ENCODE peak calls at places on chromosome 18, in ten cellular contexts. One of them, this sample, is unnamed.

GRCh38 chr18:30451976-30452375 is 590.6 kb downstream of the DSC3 start:
- DNase-seq in hepatocyte: no peak
- DNase-seq in IMR-90: no peak
- DNase-seq in astrocyte: peak; percentile 24
- DNase-seq in K562: no peak
- DNase-seq in spleen: no peak
- DNase-seq in CD4-positive, alpha-beta memory T cell: no peak
- DNase-seq in neuronal stem cell: no peak
- DNase-seq in Panc1: no peak
- DNase-seq in right cardiac atrium: no peak
- DNase-seq in this sample: no peak

GRCh38 chr18:6598657-6599056 is 130.9 kb upstream of the ARHGAP28 start:
- DNase-seq in CD4-positive, alpha-beta memory T cell: no peak
- DNase-seq in neuronal stem cell: no peak
- DNase-seq in right cardiac atrium: no peak
- DNase-seq in hepatocyte: no peak
- DNase-seq in K562: no peak
- DNase-seq in astrocyte: no peak
- DNase-seq in Panc1: no peak
- DNase-seq in IMR-90: no peak
- DNase-seq in spleen: no peak
- DNase-seq in this sample: no peak

GRCh38 chr18:21853020-21853419 is 112.4 kb downstream of the MIB1 start:
- DNase-seq in neuronal stem cell: no peak
- DNase-seq in Panc1: no peak
- DNase-seq in K562: no peak
- DNase-seq in IMR-90: peak; percentile 63
- DNase-seq in CD4-positive, alpha-beta memory T cell: no peak
- DNase-seq in astrocyte: peak; percentile 13
- DNase-seq in hepatocyte: no peak
- DNase-seq in spleen: no peak
- DNase-seq in right cardiac atrium: no peak
- DNase-seq in this sample: no peak

GRCh38 chr18:13382990-13383821 is 164.6 kb downstream of the LDLRAD4 start:
- DNase-seq in CD4-positive, alpha-beta memory T cell: peak; percentile 28
- DNase-seq in spleen: no peak
- DNase-seq in right cardiac atrium: no peak
- DNase-seq in Panc1: no peak
- DNase-seq in neuronal stem cell: no peak
- DNase-seq in IMR-90: no peak
- DNase-seq in hepatocyte: no peak
- DNase-seq in K562: no peak
- DNase-seq in astrocyte: no peak
- DNase-seq in this sample: peak; percentile 43

GRCh38 chr18:33169218-33169617 is 271.3 kb downstream of the CCDC178 start:
- DNase-seq in neuronal stem cell: no peak
- DNase-seq in right cardiac atrium: no peak
- DNase-seq in spleen: no peak
- DNase-seq in IMR-90: no peak
- DNase-seq in K562: no peak
- DNase-seq in Panc1: no peak
- DNase-seq in CD4-positive, alpha-beta memory T cell: no peak
- DNase-seq in hepatocyte: no peak
- DNase-seq in astrocyte: no peak
- DNase-seq in this sample: no peak

GRCh38 chr18:79609021-79609461 is 70.6 kb upstream of the CTDP1 start:
- DNase-seq in CD4-positive, alpha-beta memory T cell: no peak
- DNase-seq in neuronal stem cell: no peak
- DNase-seq in right cardiac atrium: no peak
- DNase-seq in astrocyte: no peak
- DNase-seq in K562: no peak
- DNase-seq in spleen: peak; percentile 37
- DNase-seq in IMR-90: no peak
- DNase-seq in Panc1: no peak
- DNase-seq in hepatocyte: no peak
- DNase-seq in this sample: no peak

GRCh38 chr18:12659904-12660605 is 2.1 kb upstream of the SPIRE1 start:
- DNase-seq in neuronal stem cell: peak; percentile 45
- DNase-seq in IMR-90: peak; percentile 70
- DNase-seq in CD4-positive, alpha-beta memory T cell: peak; percentile 58
- DNase-seq in spleen: no peak
- DNase-seq in Panc1: no peak
- DNase-seq in astrocyte: peak; percentile 63
- DNase-seq in right cardiac atrium: no peak
- DNase-seq in K562: peak; percentile 66
- DNase-seq in hepatocyte: peak; percentile 75
- DNase-seq in this sample: no peak

GRCh38 chr18:66271927-66272326 is 332.0 kb downstream of the CDH19 start:
- DNase-seq in right cardiac atrium: no peak
- DNase-seq in astrocyte: no peak
- DNase-seq in neuronal stem cell: no peak
- DNase-seq in hepatocyte: no peak
- DNase-seq in K562: no peak
- DNase-seq in CD4-positive, alpha-beta memory T cell: no peak
- DNase-seq in Panc1: no peak
- DNase-seq in spleen: no peak
- DNase-seq in IMR-90: no peak
- DNase-seq in this sample: no peak

GRCh38 chr18:8730080-8730827 is 24.9 kb downstream of the MTCL1 start:
- DNase-seq in Panc1: no peak
- DNase-seq in CD4-positive, alpha-beta memory T cell: no peak
- DNase-seq in spleen: no peak
- DNase-seq in K562: peak; percentile 84
- DNase-seq in IMR-90: peak; percentile 94
- DNase-seq in astrocyte: peak; percentile 96
- DNase-seq in right cardiac atrium: peak; percentile 83
- DNase-seq in hepatocyte: peak; percentile 76
- DNase-seq in neuronal stem cell: no peak
- DNase-seq in this sample: no peak

GRCh38 chr18:34821669-34822210 is 111.6 kb downstream of the DTNA start:
- DNase-seq in IMR-90: peak; percentile 70
- DNase-seq in Panc1: no peak
- DNase-seq in astrocyte: no peak
- DNase-seq in CD4-positive, alpha-beta memory T cell: no peak
- DNase-seq in right cardiac atrium: no peak
- DNase-seq in hepatocyte: no peak
- DNase-seq in K562: no peak
- DNase-seq in neuronal stem cell: no peak
- DNase-seq in spleen: no peak
- DNase-seq in this sample: no peak
- H3K4me1 ChIP-seq in IMR-90: peaks cover 8% of the 10 kb centered on the region
- H3K4me1 ChIP-seq in Panc1: no peaks in the 10 kb centered on the region
- H3K4me1 ChIP-seq in astrocyte: no peaks in the 10 kb centered on the region
- H3K4me1 ChIP-seq in CD4-positive, alpha-beta memory T cell: no peaks in the 10 kb centered on the region
- H3K4me1 ChIP-seq in right cardiac atrium: no peaks in the 10 kb centered on the region
- H3K4me1 ChIP-seq in hepatocyte: no peaks in the 10 kb centered on the region
- H3K4me1 ChIP-seq in K562: no peaks in the 10 kb centered on the region
- H3K4me1 ChIP-seq in neuronal stem cell: peaks cover 4% of the 10 kb centered on the region
- H3K4me1 ChIP-seq in spleen: no peaks in the 10 kb centered on the region
- H3K4me1 ChIP-seq in this sample: no peaks in the 10 kb centered on the region

DNA sequence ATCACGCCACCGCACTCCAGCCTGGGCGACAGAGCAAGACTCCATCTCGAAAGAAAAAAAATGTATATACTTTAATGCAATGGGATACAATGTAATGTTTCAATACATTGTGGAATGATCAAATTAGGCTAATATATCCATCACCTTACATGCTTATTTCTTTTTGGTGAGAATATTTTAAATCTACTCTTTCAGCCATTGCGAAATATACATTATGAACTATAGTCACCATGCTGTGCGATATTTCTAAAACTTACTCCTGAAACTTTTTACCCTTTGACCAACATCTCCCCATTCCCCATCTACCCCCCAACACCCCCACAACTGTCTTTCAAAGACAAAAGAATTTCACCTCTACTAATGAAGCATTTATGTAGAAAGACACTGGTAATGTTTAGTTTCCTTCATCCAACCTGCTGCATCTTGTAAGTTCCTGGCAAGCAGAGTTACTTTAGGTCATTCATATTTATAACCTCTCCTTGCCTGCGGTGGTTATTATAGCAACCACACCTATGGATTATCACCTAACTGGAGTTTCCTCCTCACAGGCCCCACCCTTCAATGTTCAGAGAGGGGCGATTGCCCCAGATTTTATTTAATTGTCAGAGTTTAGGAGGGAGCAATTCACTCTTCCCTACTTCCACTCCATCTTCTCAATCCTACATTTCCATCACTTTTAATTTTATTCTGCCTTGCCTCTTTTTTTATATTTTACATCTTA is 1.2 kb upstream of the ME2 start:
- DNase-seq in hepatocyte: no peak
- DNase-seq in right cardiac atrium: no peak
- DNase-seq in IMR-90: no peak
- DNase-seq in Panc1: no peak
- DNase-seq in neuronal stem cell: no peak
- DNase-seq in spleen: no peak
- DNase-seq in astrocyte: no peak
- DNase-seq in CD4-positive, alpha-beta memory T cell: peak; percentile 8
- DNase-seq in K562: no peak
- DNase-seq in this sample: no peak
- H3K4me3 ChIP-seq in hepatocyte: peak overlapping the region; percentile 85
- H3K4me3 ChIP-seq in right cardiac atrium: no peak overlapping the region
- H3K4me3 ChIP-seq in IMR-90: peak overlapping the region; percentile 86
- H3K4me3 ChIP-seq in Panc1: peak overlapping the region; percentile 53
- H3K4me3 ChIP-seq in neuronal stem cell: peak overlapping the region; percentile 82
- H3K4me3 ChIP-seq in spleen: peak overlapping the region; percentile 70
- H3K4me3 ChIP-seq in astrocyte: peak overlapping the region; percentile 83
- H3K4me3 ChIP-seq in CD4-positive, alpha-beta memory T cell: peak overlapping the region; percentile 94
- H3K4me3 ChIP-seq in K562: peak overlapping the region; percentile 74
- H3K4me3 ChIP-seq in this sample: no peak overlapping the region

GRCh38 chr18:61829108-61829507 is 63.7 kb downstream of the RNF152 start:
- DNase-seq in right cardiac atrium: no peak
- DNase-seq in astrocyte: no peak
- DNase-seq in hepatocyte: peak; percentile 20
- DNase-seq in IMR-90: no peak
- DNase-seq in spleen: no peak
- DNase-seq in Panc1: no peak
- DNase-seq in K562: no peak
- DNase-seq in neuronal stem cell: no peak
- DNase-seq in CD4-positive, alpha-beta memory T cell: no peak
- DNase-seq in this sample: no peak

GRCh38 chr18:61832858-61833257 is 59.9 kb downstream of the RNF152 start:
- DNase-seq in astrocyte: no peak
- DNase-seq in K562: no peak
- DNase-seq in Panc1: no peak
- DNase-seq in spleen: no peak
- DNase-seq in CD4-positive, alpha-beta memory T cell: no peak
- DNase-seq in right cardiac atrium: no peak
- DNase-seq in neuronal stem cell: no peak
- DNase-seq in hepatocyte: no peak
- DNase-seq in IMR-90: no peak
- DNase-seq in this sample: no peak

GRCh38 chr18:61831071-61831470 is 61.7 kb downstream of the RNF152 start:
- DNase-seq in IMR-90: peak; percentile 53
- DNase-seq in Panc1: no peak
- DNase-seq in neuronal stem cell: no peak
- DNase-seq in right cardiac atrium: no peak
- DNase-seq in hepatocyte: peak; percentile 10
- DNase-seq in astrocyte: no peak
- DNase-seq in spleen: no peak
- DNase-seq in CD4-positive, alpha-beta memory T cell: no peak
- DNase-seq in K562: no peak
- DNase-seq in this sample: no peak

GRCh38 chr18:61833978-61834377 is 58.8 kb downstream of the RNF152 start:
- DNase-seq in K562: no peak
- DNase-seq in right cardiac atrium: no peak
- DNase-seq in IMR-90: peak; percentile 72
- DNase-seq in neuronal stem cell: no peak
- DNase-seq in Panc1: no peak
- DNase-seq in spleen: no peak
- DNase-seq in hepatocyte: no peak
- DNase-seq in astrocyte: peak; percentile 33
- DNase-seq in CD4-positive, alpha-beta memory T cell: no peak
- DNase-seq in this sample: no peak

DNA sequence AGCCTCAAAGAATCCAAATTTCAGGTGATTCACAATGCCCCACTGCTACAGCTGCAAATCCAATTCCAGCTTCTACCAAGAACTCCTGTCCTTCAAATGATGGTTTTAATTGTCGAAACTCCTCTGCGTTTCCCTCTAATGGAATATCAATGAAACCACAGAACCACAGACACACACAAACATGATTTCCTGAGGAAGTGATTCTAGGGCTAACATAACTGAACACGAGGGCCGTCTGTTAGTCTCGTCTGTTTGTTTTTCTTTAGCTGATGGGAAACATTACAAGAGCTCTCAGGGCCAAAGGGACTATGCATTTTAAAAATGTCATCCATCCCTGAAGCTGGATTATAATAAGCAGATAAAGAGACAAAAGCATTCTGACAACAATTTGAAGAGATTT is 59.4 kb downstream of the RNF152 start:
- DNase-seq in right cardiac atrium: no peak
- DNase-seq in IMR-90: peak; percentile 84
- DNase-seq in astrocyte: peak; percentile 66
- DNase-seq in neuronal stem cell: no peak
- DNase-seq in K562: no peak
- DNase-seq in hepatocyte: no peak
- DNase-seq in CD4-positive, alpha-beta memory T cell: peak; percentile 28
- DNase-seq in spleen: no peak
- DNase-seq in Panc1: no peak
- DNase-seq in this sample: no peak
- H3K4me1 ChIP-seq in right cardiac atrium: peaks cover 3% of the 10 kb centered on the region
- H3K4me1 ChIP-seq in IMR-90: peaks cover 18% of the 10 kb centered on the region
- H3K4me1 ChIP-seq in astrocyte: peaks cover 16% of the 10 kb centered on the region
- H3K4me1 ChIP-seq in neuronal stem cell: no peaks in the 10 kb centered on the region
- H3K4me1 ChIP-seq in K562: no peaks in the 10 kb centered on the region
- H3K4me1 ChIP-seq in hepatocyte: no peaks in the 10 kb centered on the region
- H3K4me1 ChIP-seq in CD4-positive, alpha-beta memory T cell: peaks cover 20% of the 10 kb centered on the region
- H3K4me1 ChIP-seq in spleen: peaks cover 9% of the 10 kb centered on the region
- H3K4me1 ChIP-seq in Panc1: no peaks in the 10 kb centered on the region
- H3K4me1 ChIP-seq in this sample: no peaks in the 10 kb centered on the region

GRCh38 chr18:58608216-58608615 is 20.7 kb downstream of the ALPK2 start:
- DNase-seq in astrocyte: no peak
- DNase-seq in neuronal stem cell: no peak
- DNase-seq in IMR-90: no peak
- DNase-seq in Panc1: no peak
- DNase-seq in K562: no peak
- DNase-seq in CD4-positive, alpha-beta memory T cell: no peak
- DNase-seq in right cardiac atrium: no peak
- DNase-seq in hepatocyte: no peak
- DNase-seq in spleen: no peak
- DNase-seq in this sample: no peak

GRCh38 chr18:58612239-58613055 is 16.4 kb downstream of the ALPK2 start:
- DNase-seq in astrocyte: no peak
- DNase-seq in hepatocyte: no peak
- DNase-seq in right cardiac atrium: no peak
- DNase-seq in spleen: no peak
- DNase-seq in Panc1: no peak
- DNase-seq in CD4-positive, alpha-beta memory T cell: no peak
- DNase-seq in K562: no peak
- DNase-seq in neuronal stem cell: no peak
- DNase-seq in IMR-90: no peak
- DNase-seq in this sample: no peak

GRCh38 chr18:58615150-58616132 is 13.4 kb downstream of the ALPK2 start:
- DNase-seq in neuronal stem cell: no peak
- DNase-seq in astrocyte: no peak
- DNase-seq in right cardiac atrium: no peak
- DNase-seq in hepatocyte: no peak
- DNase-seq in CD4-positive, alpha-beta memory T cell: peak; percentile 77
- DNase-seq in K562: no peak
- DNase-seq in IMR-90: peak; percentile 30
- DNase-seq in Panc1: no peak
- DNase-seq in spleen: no peak
- DNase-seq in this sample: peak; percentile 80

GRCh38 chr18:58609536-58609993 is 19.3 kb downstream of the ALPK2 start:
- DNase-seq in astrocyte: no peak
- DNase-seq in right cardiac atrium: no peak
- DNase-seq in neuronal stem cell: no peak
- DNase-seq in Panc1: no peak
- DNase-seq in IMR-90: no peak
- DNase-seq in hepatocyte: no peak
- DNase-seq in K562: no peak
- DNase-seq in spleen: no peak
- DNase-seq in CD4-positive, alpha-beta memory T cell: no peak
- DNase-seq in this sample: no peak

GRCh38 chr18:58611471-58612131 is 17.3 kb downstream of the ALPK2 start:
- DNase-seq in astrocyte: peak; percentile 82
- DNase-seq in spleen: no peak
- DNase-seq in Panc1: no peak
- DNase-seq in neuronal stem cell: peak; percentile 67
- DNase-seq in hepatocyte: no peak
- DNase-seq in CD4-positive, alpha-beta memory T cell: no peak
- DNase-seq in IMR-90: no peak
- DNase-seq in K562: no peak
- DNase-seq in right cardiac atrium: no peak
- DNase-seq in this sample: no peak
- H3K4me3 ChIP-seq in astrocyte: no peak overlapping the region
- H3K4me3 ChIP-seq in spleen: no peak overlapping the region
- H3K4me3 ChIP-seq in Panc1: no peak overlapping the region
- H3K4me3 ChIP-seq in neuronal stem cell: no peak overlapping the region
- H3K4me3 ChIP-seq in hepatocyte: no peak overlapping the region
- H3K4me3 ChIP-seq in CD4-positive, alpha-beta memory T cell: no peak overlapping the region
- H3K4me3 ChIP-seq in IMR-90: no peak overlapping the region
- H3K4me3 ChIP-seq in K562: no peak overlapping the region
- H3K4me3 ChIP-seq in right cardiac atrium: no peak overlapping the region
- H3K4me3 ChIP-seq in this sample: no peak overlapping the region